ENCODE peak calls at places on chromosomes 5 and 9, in four cellular contexts. S is G401; A is Caki2; C is stimulated activated CD4-positive, alpha-beta T cell treated with anti-CD3 and anti-CD28 coated beads, Interleukin-1b, Interleukin-23, amount 100 ng/mL, for 4 hours. R is an unnamed sample.
A peak's percentile ranks its signal among the peaks of the same experiment; 100 is the strongest.

GRCh38 chr5:120479066-120479465 is 15.0 kb downstream of the PRR16 start:
- DNase-seq in S (no peak), C (no peak), A (no peak), R (no peak)

GRCh38 chr5:66849803-66850202 is 253.6 kb downstream of the MAST4 start:
- DNase-seq in C (no peak), A (no peak), S (no peak), R (no peak)

GRCh38 chr9:12719431-12719830 is 26.2 kb downstream of the TYRP1 start:
- DNase-seq in C (no peak), S (peak; percentile 69), A (peak; percentile 19), R (peak; percentile 27)

GRCh38 chr5:74164725-74165226 is 475.8 kb downstream of the ENC1 start:
- DNase-seq in A (no peak), C (no peak), S (no peak), R (no peak)

GRCh38 chr5:39151731-39152130 is 67.6 kb downstream of the FYB1 start:
- DNase-seq in A (no peak), S (no peak), C (no peak), R (no peak)

GRCh38 chr9:129794549-129794948 is 8.4 kb upstream of the TOR1B start:
- DNase-seq in S (no peak), C (no peak), A (no peak), R (no peak)

GRCh38 chr5:15056988-15057592 is 185.5 kb upstream of the ANKH start:
- DNase-seq in C (no peak), S (no peak), A (no peak), R (no peak)

GRCh38 chr9:91530829-91531228 is 107.2 kb upstream of the NFIL3 start:
- DNase-seq in C (no peak), A (no peak), S (no peak), R (no peak)

GRCh38 chr5:96616801-96617200 is 45.4 kb upstream of the CAST start:
- DNase-seq in S (no peak), C (no peak), A (no peak), R (no peak)

GRCh38 chr9:83219154-83219923 is 156.4 kb upstream of the RASEF start:
- DNase-seq in S (peak; percentile 74), C (peak; percentile 1), A (peak; percentile 80), R (peak; percentile 70)

GRCh38 chr5:34626036-34626435 is 30.1 kb upstream of the RAI14 start:
- DNase-seq in A (peak; percentile 30), C (no peak), S (no peak), R (no peak)

GRCh38 chr9:88177343-88177742 is 39.1 kb upstream of the SPATA31C2 start:
- DNase-seq in C (no peak), A (no peak), S (no peak), R (no peak)

GRCh38 chr9:75083188-75083976 is 4.6 kb downstream of the NMRK1 start:
- DNase-seq in A (peak; percentile 26), C (no peak), S (peak; percentile 81), R (peak; percentile 70)

GRCh38 chr5:51378778-51379652 is 4.2 kb upstream of the ISL1 start:
- DNase-seq in C (no peak), S (no peak), A (no peak), R (no peak)

GRCh38 chr5:149212203-149212951 is 59.3 kb upstream of the AFAP1L1 start:
- DNase-seq in A (no peak), S (no peak), C (no peak), R (no peak)

GRCh38 chr9:108854641-108855528 is 901 bp downstream of the ACTL7B start:
- DNase-seq in A (no peak), C (no peak), S (no peak), R (no peak)

GRCh38 chr5:72956324-72957140 is 691 bp downstream of the FCHO2 start:
- DNase-seq in C (peak; percentile 5), A (peak; percentile 62), S (peak; percentile 60), R (peak; percentile 55)

GRCh38 chr9:116506685-116507084 is 180.4 kb upstream of the TRIM32 start:
- DNase-seq in C (no peak), S (no peak), A (peak; percentile 29), R (no peak)

GRCh38 chr9:87382902-87383301 is 114.8 kb upstream of the DAPK1 start:
- DNase-seq in A (no peak), C (no peak), S (no peak), R (no peak)

GRCh38 chr9:18996191-18996590 is 36.8 kb downstream of the SAXO1 start:
- DNase-seq in C (no peak), A (no peak), S (no peak), R (no peak)

GRCh38 chr9:4035809-4036208 is 264.1 kb downstream of the GLIS3 start:
- DNase-seq in A (no peak), S (no peak), C (no peak), R (no peak)

GRCh38 chr9:21060919-21061561 is 16.7 kb downstream of the IFNB1 start:
- DNase-seq in S (no peak), C (no peak), A (no peak), R (no peak)

GRCh38 chr5:171494452-171495121 is 75.1 kb downstream of the FGF18 start:
- DNase-seq in A (peak; percentile 93), S (peak; percentile 34), C (no peak), R (peak; percentile 29)

GRCh38 chr5:159642379-159642778 is 273.9 kb upstream of the ADRA1B start:
- DNase-seq in S (no peak), A (no peak), C (no peak), R (no peak)

GRCh38 chr9:129487658-129488483 is 133.0 kb downstream of the C9orf50 start:
- DNase-seq in A (no peak), C (peak; percentile 60), S (peak; percentile 73), R (peak; percentile 59)

GRCh38 chr9:106916491-106917235 is 53.7 kb downstream of the ZNF462 start:
- DNase-seq in S (peak; percentile 37), A (peak; percentile 91), C (no peak), R (peak; percentile 13)

GRCh38 chr9:89740722-89741121 is 135.9 kb downstream of the GADD45G start:
- DNase-seq in S (no peak), A (no peak), C (no peak), R (no peak)

GRCh38 chr5:71873202-71873601 is 154.1 kb downstream of the CARTPT start:
- DNase-seq in S (peak; percentile 96), C (no peak), A (no peak), R (peak; percentile 81)

GRCh38 chr9:100437860-100438805 is 11.2 kb downstream of the MSANTD3 start:
- DNase-seq in C (peak; percentile 44), A (peak; percentile 56), S (peak; percentile 65), R (peak; percentile 23)

GRCh38 chr9:108519417-108519816 is 336.4 kb downstream of the ACTL7B start:
- DNase-seq in S (no peak), C (no peak), A (no peak), R (no peak)

GRCh38 chr5:67206381-67207328 is 10.1 kb upstream of the CD180 start:
- DNase-seq in C (peak; percentile 61), A (peak; percentile 18), S (no peak), R (no peak)

GRCh38 chr5:42337143-42337542 is 86.1 kb upstream of the GHR start:
- DNase-seq in S (no peak), A (no peak), C (no peak), R (no peak)

GRCh38 chr9:114906922-114907571 is 23.3 kb downstream of the TNFSF8 start:
- DNase-seq in A (peak; percentile 64), S (peak; percentile 2), C (no peak), R (no peak)

GRCh38 chr9:108180511-108180910 is 675.3 kb downstream of the ACTL7B start:
- DNase-seq in S (no peak), C (no peak), A (no peak), R (no peak)